ENCODE peak calls at places on chromosomes 6 and 20, in eight cellular contexts. One of them, this sample, is unnamed.

GRCh38 chr6:135576055-135576454 is 78.5 kb upstream of the AHI1 start:
- DNase-seq in mammary epithelial cell: no peak
- DNase-seq in tibial artery: no peak
- DNase-seq in AG10803: peak
- DNase-seq in lower leg skin: no peak
- DNase-seq in epithelial cell of esophagus: peak
- DNase-seq in breast epithelium: no peak
- DNase-seq in endothelial cell: no peak
- DNase-seq in this sample: no peak

GRCh38 chr6:119331676-119332286 is 17.8 kb downstream of the MAN1A1 start:
- DNase-seq in mammary epithelial cell: no peak
- DNase-seq in tibial artery: no peak
- DNase-seq in AG10803: no peak
- DNase-seq in lower leg skin: no peak
- DNase-seq in epithelial cell of esophagus: no peak
- DNase-seq in breast epithelium: no peak
- DNase-seq in endothelial cell: no peak
- DNase-seq in this sample: no peak

GRCh38 chr6:110534731-110535164 is 58.3 kb upstream of the SLC22A16 start:
- DNase-seq in mammary epithelial cell: peak
- DNase-seq in tibial artery: peak
- DNase-seq in AG10803: peak
- DNase-seq in lower leg skin: no peak
- DNase-seq in epithelial cell of esophagus: peak
- DNase-seq in breast epithelium: peak
- DNase-seq in endothelial cell: no peak
- DNase-seq in this sample: no peak

GRCh38 chr6:54624779-54625178 is 221.8 kb upstream of the FAM83B start:
- DNase-seq in mammary epithelial cell: no peak
- DNase-seq in tibial artery: no peak
- DNase-seq in AG10803: peak
- DNase-seq in lower leg skin: no peak
- DNase-seq in epithelial cell of esophagus: no peak
- DNase-seq in breast epithelium: no peak
- DNase-seq in endothelial cell: no peak
- DNase-seq in this sample: no peak

GRCh38 chr20:37270586-37271420 is 9.2 kb upstream of the GHRH start:
- DNase-seq in mammary epithelial cell: no peak
- DNase-seq in tibial artery: no peak
- DNase-seq in AG10803: no peak
- DNase-seq in lower leg skin: no peak
- DNase-seq in epithelial cell of esophagus: peak
- DNase-seq in breast epithelium: no peak
- DNase-seq in endothelial cell: no peak
- DNase-seq in this sample: no peak

GRCh38 chr20:48238326-48238725 is 453.0 kb upstream of the SULF2 start:
- DNase-seq in mammary epithelial cell: peak
- DNase-seq in tibial artery: no peak
- DNase-seq in AG10803: peak
- DNase-seq in lower leg skin: no peak
- DNase-seq in epithelial cell of esophagus: peak
- DNase-seq in breast epithelium: no peak
- DNase-seq in endothelial cell: no peak
- DNase-seq in this sample: no peak

GRCh38 chr6:33607784-33608161 is 13.3 kb upstream of the ITPR3 start:
- DNase-seq in mammary epithelial cell: no peak
- DNase-seq in tibial artery: no peak
- DNase-seq in AG10803: no peak
- DNase-seq in lower leg skin: no peak
- DNase-seq in epithelial cell of esophagus: peak
- DNase-seq in breast epithelium: no peak
- DNase-seq in endothelial cell: no peak
- DNase-seq in this sample: no peak

GRCh38 chr6:109478848-109479624 is 4.0 kb downstream of the ZBTB24 start:
- DNase-seq in mammary epithelial cell: no peak
- DNase-seq in tibial artery: no peak
- DNase-seq in AG10803: no peak
- DNase-seq in lower leg skin: no peak
- DNase-seq in epithelial cell of esophagus: no peak
- DNase-seq in breast epithelium: no peak
- DNase-seq in endothelial cell: no peak
- DNase-seq in this sample: no peak

GRCh38 chr20:32777177-32777956 is 15.2 kb downstream of the DNMT3B start:
- DNase-seq in mammary epithelial cell: no peak
- DNase-seq in tibial artery: no peak
- DNase-seq in AG10803: no peak
- DNase-seq in lower leg skin: no peak
- DNase-seq in epithelial cell of esophagus: no peak
- DNase-seq in breast epithelium: no peak
- DNase-seq in endothelial cell: no peak
- DNase-seq in this sample: no peak

GRCh38 chr6:43454290-43455033 is 886 bp downstream of the DLK2 start:
- DNase-seq in mammary epithelial cell: peak
- DNase-seq in tibial artery: peak
- DNase-seq in AG10803: peak
- DNase-seq in lower leg skin: peak
- DNase-seq in epithelial cell of esophagus: peak
- DNase-seq in breast epithelium: peak
- DNase-seq in endothelial cell: peak
- DNase-seq in this sample: peak

GRCh38 chr6:22906091-22906549 is 336.8 kb downstream of the HDGFL1 start:
- DNase-seq in mammary epithelial cell: peak
- DNase-seq in tibial artery: no peak
- DNase-seq in AG10803: peak
- DNase-seq in lower leg skin: no peak
- DNase-seq in epithelial cell of esophagus: peak
- DNase-seq in breast epithelium: no peak
- DNase-seq in endothelial cell: no peak
- DNase-seq in this sample: no peak

GRCh38 chr20:41145821-41146620 is 8.7 kb downstream of the PLCG1 start:
- DNase-seq in mammary epithelial cell: no peak
- DNase-seq in tibial artery: no peak
- DNase-seq in AG10803: peak
- DNase-seq in lower leg skin: no peak
- DNase-seq in epithelial cell of esophagus: no peak
- DNase-seq in breast epithelium: no peak
- DNase-seq in endothelial cell: no peak
- DNase-seq in this sample: no peak

GRCh38 chr6:33252758-33253157 is 18.9 kb downstream of the VPS52 start:
- DNase-seq in mammary epithelial cell: no peak
- DNase-seq in tibial artery: no peak
- DNase-seq in AG10803: peak
- DNase-seq in lower leg skin: no peak
- DNase-seq in epithelial cell of esophagus: no peak
- DNase-seq in breast epithelium: no peak
- DNase-seq in endothelial cell: no peak
- DNase-seq in this sample: no peak

GRCh38 chr6:159221486-159222170 is 52.4 kb downstream of the FNDC1 start:
- DNase-seq in mammary epithelial cell: no peak
- DNase-seq in tibial artery: no peak
- DNase-seq in AG10803: no peak
- DNase-seq in lower leg skin: no peak
- DNase-seq in epithelial cell of esophagus: no peak
- DNase-seq in breast epithelium: no peak
- DNase-seq in endothelial cell: no peak
- DNase-seq in this sample: no peak

GRCh38 chr6:1327630-1328029 is 15.7 kb downstream of the FOXQ1 start:
- DNase-seq in mammary epithelial cell: no peak
- DNase-seq in tibial artery: no peak
- DNase-seq in AG10803: no peak
- DNase-seq in lower leg skin: no peak
- DNase-seq in epithelial cell of esophagus: no peak
- DNase-seq in breast epithelium: no peak
- DNase-seq in endothelial cell: no peak
- DNase-seq in this sample: no peak

GRCh38 chr6:1328129-1328528 is 16.2 kb downstream of the FOXQ1 start:
- DNase-seq in mammary epithelial cell: peak
- DNase-seq in tibial artery: no peak
- DNase-seq in AG10803: no peak
- DNase-seq in lower leg skin: no peak
- DNase-seq in epithelial cell of esophagus: peak
- DNase-seq in breast epithelium: no peak
- DNase-seq in endothelial cell: no peak
- DNase-seq in this sample: no peak

GRCh38 chr6:1325471-1326309 is 13.8 kb downstream of the FOXQ1 start:
- DNase-seq in mammary epithelial cell: peak
- DNase-seq in tibial artery: no peak
- DNase-seq in AG10803: peak
- DNase-seq in lower leg skin: no peak
- DNase-seq in epithelial cell of esophagus: peak
- DNase-seq in breast epithelium: no peak
- DNase-seq in endothelial cell: no peak
- DNase-seq in this sample: no peak

GRCh38 chr6:1326535-1327121 is 14.7 kb downstream of the FOXQ1 start:
- DNase-seq in mammary epithelial cell: no peak
- DNase-seq in tibial artery: no peak
- DNase-seq in AG10803: no peak
- DNase-seq in lower leg skin: no peak
- DNase-seq in epithelial cell of esophagus: no peak
- DNase-seq in breast epithelium: no peak
- DNase-seq in endothelial cell: no peak
- DNase-seq in this sample: no peak

GRCh38 chr6:1329708-1330107 is 17.8 kb downstream of the FOXQ1 start:
- DNase-seq in mammary epithelial cell: no peak
- DNase-seq in tibial artery: no peak
- DNase-seq in AG10803: no peak
- DNase-seq in lower leg skin: no peak
- DNase-seq in epithelial cell of esophagus: no peak
- DNase-seq in breast epithelium: no peak
- DNase-seq in endothelial cell: no peak
- DNase-seq in this sample: no peak
- TF ChIP-seq CTCF in mammary epithelial cell: no peak
- TF ChIP-seq CTCF in tibial artery: no peak
- TF ChIP-seq CTCF in AG10803: no peak
- TF ChIP-seq CTCF in lower leg skin: no peak
- TF ChIP-seq CTCF in epithelial cell of esophagus: no peak
- TF ChIP-seq CTCF in breast epithelium: no peak
- TF ChIP-seq CTCF in endothelial cell: no peak
- TF ChIP-seq CTCF in this sample: no peak

DNA sequence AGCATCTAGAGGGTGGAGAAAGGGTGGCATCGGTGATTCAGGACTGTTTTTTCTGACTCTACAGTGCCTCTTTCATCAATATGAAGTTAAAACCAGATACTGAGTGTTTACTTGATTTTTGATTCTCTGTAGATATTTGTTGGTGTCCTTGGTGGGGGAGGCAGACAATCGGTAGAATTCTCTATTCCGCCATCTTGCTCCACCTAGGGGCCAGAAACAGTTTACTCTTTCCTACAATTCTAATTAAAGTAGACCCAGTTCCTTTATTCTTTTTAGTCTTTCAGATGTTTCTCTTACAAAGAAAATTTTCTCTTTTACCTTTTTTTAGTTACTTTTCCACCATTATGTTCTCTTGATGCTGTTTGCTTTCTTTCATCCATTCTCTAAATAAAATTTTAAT is 162.1 kb upstream of the RAB32 start:
- DNase-seq in mammary epithelial cell: no peak
- DNase-seq in tibial artery: no peak
- DNase-seq in AG10803: no peak
- DNase-seq in lower leg skin: no peak
- DNase-seq in epithelial cell of esophagus: no peak
- DNase-seq in breast epithelium: no peak
- DNase-seq in endothelial cell: no peak
- DNase-seq in this sample: no peak
- TF ChIP-seq CTCF in mammary epithelial cell: peak
- TF ChIP-seq CTCF in tibial artery: no peak
- TF ChIP-seq CTCF in AG10803: peak
- TF ChIP-seq CTCF in lower leg skin: no peak
- TF ChIP-seq CTCF in epithelial cell of esophagus: peak
- TF ChIP-seq CTCF in breast epithelium: no peak
- TF ChIP-seq CTCF in endothelial cell: peak
- TF ChIP-seq CTCF in this sample: no peak

DNA sequence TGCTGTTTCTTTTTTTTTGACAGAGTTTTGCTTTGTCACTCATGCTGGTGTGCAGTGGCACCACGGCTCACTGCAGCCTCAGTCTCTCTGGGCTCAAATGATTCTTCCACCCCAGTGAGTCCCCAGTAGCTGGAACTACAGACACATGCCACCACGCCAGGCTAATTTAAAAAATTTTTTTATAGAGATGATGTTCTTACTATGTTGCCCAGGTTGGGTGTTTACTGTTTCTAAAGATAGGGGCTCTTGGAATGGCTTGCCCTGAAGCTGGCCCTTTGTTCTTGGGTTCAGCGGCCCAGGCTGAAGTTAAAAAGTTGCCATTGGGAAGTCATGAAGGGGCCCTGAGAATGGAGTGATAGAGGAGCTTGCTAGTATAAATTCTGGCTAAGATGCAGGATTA is 16.5 kb downstream of the RALGAPB start:
- DNase-seq in mammary epithelial cell: no peak
- DNase-seq in tibial artery: no peak
- DNase-seq in AG10803: no peak
- DNase-seq in lower leg skin: no peak
- DNase-seq in epithelial cell of esophagus: no peak
- DNase-seq in breast epithelium: no peak
- DNase-seq in endothelial cell: no peak
- DNase-seq in this sample: no peak
- TF ChIP-seq CTCF in mammary epithelial cell: no peak
- TF ChIP-seq CTCF in tibial artery: no peak
- TF ChIP-seq CTCF in AG10803: no peak
- TF ChIP-seq CTCF in lower leg skin: no peak
- TF ChIP-seq CTCF in epithelial cell of esophagus: no peak
- TF ChIP-seq CTCF in breast epithelium: no peak
- TF ChIP-seq CTCF in endothelial cell: no peak
- TF ChIP-seq CTCF in this sample: no peak

DNA sequence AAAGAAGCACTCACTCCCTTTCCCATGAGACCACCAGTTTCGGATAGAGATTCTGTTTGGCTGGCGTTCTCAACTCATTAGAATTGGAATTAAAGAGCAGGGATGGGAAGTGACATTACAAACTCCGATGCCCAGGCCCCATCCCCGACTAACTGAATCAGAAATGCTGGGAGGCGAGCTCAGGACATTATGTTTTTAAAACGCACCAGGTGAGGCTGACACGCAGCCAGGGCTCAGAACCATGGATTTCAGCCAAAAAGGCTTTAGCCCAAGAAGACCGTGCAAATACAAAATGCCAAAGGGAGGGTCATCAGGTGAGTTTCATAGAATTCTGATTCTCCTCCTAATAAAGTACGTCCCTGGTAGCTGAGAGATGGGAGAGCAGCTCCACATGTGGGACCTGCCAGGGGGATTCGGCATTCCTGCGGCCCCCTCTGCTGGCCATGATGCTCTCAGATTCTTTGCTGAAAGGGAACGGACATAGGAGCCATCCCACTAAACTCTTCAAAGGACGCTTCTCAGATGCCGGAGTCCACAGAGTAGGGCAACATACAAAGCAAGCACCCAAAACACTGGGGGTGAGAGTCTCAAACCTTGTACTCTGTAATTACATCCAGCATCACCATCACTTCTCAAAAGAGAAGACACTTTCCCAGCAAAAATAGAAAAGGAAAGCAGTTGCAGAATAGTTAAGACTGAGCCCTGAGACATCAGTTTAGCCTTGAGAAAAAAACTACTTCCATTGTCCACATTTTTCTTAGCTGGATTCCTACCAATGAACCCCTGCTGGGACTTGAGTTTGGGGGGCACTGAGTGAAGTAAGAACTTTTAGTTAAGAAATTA is 205.2 kb downstream of the BMP7 start:
- DNase-seq in mammary epithelial cell: peak
- DNase-seq in tibial artery: no peak
- DNase-seq in AG10803: peak
- DNase-seq in lower leg skin: no peak
- DNase-seq in epithelial cell of esophagus: peak
- DNase-seq in breast epithelium: peak
- DNase-seq in endothelial cell: peak
- DNase-seq in this sample: no peak
- TF ChIP-seq CTCF in mammary epithelial cell: peak
- TF ChIP-seq CTCF in tibial artery: no peak
- TF ChIP-seq CTCF in AG10803: peak
- TF ChIP-seq CTCF in lower leg skin: no peak
- TF ChIP-seq CTCF in epithelial cell of esophagus: peak
- TF ChIP-seq CTCF in breast epithelium: no peak
- TF ChIP-seq CTCF in endothelial cell: peak
- TF ChIP-seq CTCF in this sample: peak